ENCODE peak calls at places on chromosome 2, in six cellular contexts. J is H9, R is neuronal stem cell, X is H1, C is mesenchymal stem cell, N is IMR-90. Q is an unnamed sample.
A peak's percentile ranks its signal among the peaks of the same experiment; 100 is the strongest.

GRCh38 chr2:62197609-62198236 is 1.8 kb downstream of the B3GNT2 start:
- DNase-seq in J (no peak), R (peak; percentile 66), X (no peak), C (peak; percentile 21), N (no peak), Q (no peak)

GRCh38 chr2:168087406-168087805 is 160.0 kb downstream of the STK39 start:
- DNase-seq in J (no peak), R (no peak), X (no peak), C (no peak), N (no peak), Q (no peak)

GRCh38 chr2:39487398-39488250 is 50.5 kb upstream of the MAP4K3 start:
- DNase-seq in J (no peak), R (no peak), X (no peak), C (peak; percentile 70), N (peak; percentile 69), Q (no peak)

GRCh38 chr2:64837925-64838641 is 151.1 kb upstream of the SLC1A4 start:
- DNase-seq in J (no peak), R (no peak), X (no peak), C (no peak), N (no peak), Q (no peak)

GRCh38 chr2:62370304-62371250 is 135.4 kb downstream of the TMEM17 start:
- DNase-seq in J (no peak), R (no peak), X (no peak), C (no peak), N (no peak), Q (no peak)

GRCh38 chr2:102187191-102188150 is 648 bp downstream of the IL1RL2 start:
- DNase-seq in J (no peak), R (no peak), X (no peak), C (no peak), N (peak; percentile 10), Q (no peak)

GRCh38 chr2:71102981-71103681 is 26.9 kb downstream of the MCEE start:
- DNase-seq in J (peak; percentile 72), R (no peak), X (peak; percentile 72), C (no peak), N (no peak), Q (no peak)

GRCh38 chr2:172102159-172102857 is 392 bp downstream of the DLX2 start:
- DNase-seq in J (no peak), R (no peak), X (no peak), C (peak; percentile 59), N (peak; percentile 61), Q (peak; percentile 75)

GRCh38 chr2:168152902-168153301 is 94.5 kb downstream of the STK39 start:
- DNase-seq in J (no peak), R (no peak), X (no peak), C (no peak), N (peak; percentile 10), Q (no peak)

GRCh38 chr2:170227467-170228075 is 49.6 kb downstream of the MYO3B start:
- DNase-seq in J (no peak), R (no peak), X (no peak), C (no peak), N (no peak), Q (no peak)

GRCh38 chr2:41963661-41964525 is 83.9 kb upstream of the PKDCC start:
- DNase-seq in J (peak; percentile 63), R (no peak), X (no peak), C (peak; percentile 82), N (peak; percentile 26), Q (no peak)

GRCh38 chr2:234134496-234134895 is 84.0 kb downstream of the SPP2 start:
- DNase-seq in J (no peak), R (no peak), X (no peak), C (no peak), N (no peak), Q (no peak)

GRCh38 chr2:55489467-55490062 is 30.0 kb upstream of the CFAP36 start:
- DNase-seq in J (no peak), R (no peak), X (no peak), C (no peak), N (no peak), Q (peak; percentile 25)

GRCh38 chr2:126042089-126042488 is 613.9 kb upstream of the GYPC start:
- DNase-seq in J (no peak), R (no peak), X (no peak), C (no peak), N (no peak), Q (no peak)

GRCh38 chr2:235343156-235343774 is 150.6 kb upstream of the AGAP1 start:
- DNase-seq in J (no peak), R (no peak), X (no peak), C (no peak), N (no peak), Q (no peak)

GRCh38 chr2:205850172-205850571 is 167.9 kb downstream of the NRP2 start:
- DNase-seq in J (no peak), R (no peak), X (no peak), C (no peak), N (no peak), Q (peak; percentile 78)
- H4K91ac ChIP-seq in J (no peak overlapping the region), R (no peak overlapping the region), X (no peak overlapping the region), C (peak overlapping the region; percentile 72), N (no peak overlapping the region), Q (no peak overlapping the region)

GRCh38 chr2:17615728-17616351 is 75.3 kb downstream of the VSNL1 start:
- DNase-seq in J (no peak), R (no peak), X (no peak), C (peak; percentile 3), N (peak; percentile 74), Q (no peak)
- H4K91ac ChIP-seq in J (no peak overlapping the region), R (no peak overlapping the region), X (no peak overlapping the region), C (no peak overlapping the region), N (no peak overlapping the region), Q (no peak overlapping the region)

GRCh38 chr2:219028996-219029828 is 12.1 kb downstream of the CFAP65 start:
- DNase-seq in J (no peak), R (no peak), X (no peak), C (no peak), N (no peak), Q (no peak)
- H4K91ac ChIP-seq in J (no peak overlapping the region), R (no peak overlapping the region), X (no peak overlapping the region), C (no peak overlapping the region), N (no peak overlapping the region), Q (no peak overlapping the region)

DNA sequence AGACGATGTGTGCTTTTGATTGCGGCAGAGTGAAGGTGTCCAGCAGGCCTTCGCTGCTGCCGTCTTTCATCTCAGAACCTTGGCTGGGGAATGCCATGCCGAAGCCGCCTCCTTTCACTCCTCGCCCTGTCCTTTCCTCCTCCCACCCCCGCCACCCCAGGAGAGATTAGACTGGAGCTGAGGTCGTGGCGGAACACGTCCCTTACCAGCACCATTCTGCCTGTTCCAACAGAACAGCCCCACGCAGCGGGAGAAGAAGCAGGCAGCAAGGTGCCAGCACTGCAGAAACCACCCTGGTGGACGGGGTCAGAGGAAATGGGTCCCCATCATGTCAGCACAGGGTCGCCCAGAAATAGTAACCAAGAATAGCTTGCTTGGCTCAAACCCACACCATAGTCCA is 24.8 kb upstream of the RBM44 start:
- DNase-seq in J (no peak), R (no peak), X (no peak), C (no peak), N (no peak), Q (no peak)
- H4K91ac ChIP-seq in J (no peak overlapping the region), R (no peak overlapping the region), X (no peak overlapping the region), C (no peak overlapping the region), N (no peak overlapping the region), Q (no peak overlapping the region)

DNA sequence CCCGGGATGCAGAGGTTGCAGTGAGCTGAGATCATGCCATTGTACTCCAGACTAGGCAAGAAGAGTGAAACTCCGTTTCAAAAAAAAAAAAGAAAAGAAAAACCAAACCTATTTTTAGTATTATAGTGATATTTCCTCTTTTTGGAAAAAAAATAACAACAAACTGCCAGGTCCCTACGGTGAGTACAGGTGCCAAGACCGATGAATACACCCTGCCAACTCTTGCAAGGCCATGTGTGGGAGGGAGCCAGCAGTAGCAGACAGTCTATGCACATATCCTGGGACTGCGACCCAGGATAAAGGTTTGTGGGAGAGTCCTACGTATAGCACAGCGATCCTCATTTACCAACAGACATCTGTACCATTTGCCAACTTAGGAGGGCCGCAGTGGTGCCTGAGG is 69.6 kb upstream of the DNMT3A start:
- DNase-seq in J (no peak), R (no peak), X (no peak), C (no peak), N (no peak), Q (no peak)
- H4K91ac ChIP-seq in J (no peak overlapping the region), R (no peak overlapping the region), X (no peak overlapping the region), C (no peak overlapping the region), N (no peak overlapping the region), Q (no peak overlapping the region)